ENCODE peak calls at places on chromosomes 11 and 22, in ten cellular contexts. B is transverse colon; L is testis; S is AG10803; H is AG04449; I is thoracic aorta; E is CD8-positive, alpha-beta T cell; F is astrocyte of the cerebellum; X is HL-60; Z is esophagus squamous epithelium. A is an unnamed sample.
A peak's percentile ranks its signal among the peaks of the same experiment; 100 is the strongest.

GRCh38 chr22:46606886-46607285 is 13.3 kb upstream of the GRAMD4 start:
- DNase-seq in L (no peak), H (no peak), S (no peak), F (no peak), B (no peak), E (no peak), X (no peak), I (no peak), Z (no peak), A (no peak)

GRCh38 chr22:36379593-36380361 is 8.0 kb downstream of the MYH9 start:
- DNase-seq in B (no peak), H (no peak), S (no peak), F (no peak), X (no peak), Z (no peak), E (no peak), I (no peak), L (no peak), A (no peak)

GRCh38 chr11:130765951-130766649 is 150.2 kb downstream of the SNX19 start:
- DNase-seq in Z (no peak), S (peak; percentile 52), B (no peak), L (no peak), E (no peak), F (no peak), I (no peak), H (no peak), X (no peak), A (no peak)

GRCh38 chr11:128691802-128692749 is 1.8 kb upstream of the FLI1 start:
- DNase-seq in I (no peak), F (no peak), B (no peak), S (no peak), E (no peak), X (no peak), H (no peak), L (no peak), Z (no peak), A (no peak)

GRCh38 chr11:46617451-46618314 is at the start of gene ATG13:
- DNase-seq in H (peak; percentile 23), L (peak; percentile 82), B (peak; percentile 87), F (peak; percentile 47), X (peak; percentile 68), E (peak; percentile 75), Z (peak; percentile 37), I (peak; percentile 34), S (peak; percentile 78), A (peak; percentile 63)

GRCh38 chr22:30984317-30984716 is 15.3 kb downstream of the TUG1 start:
- DNase-seq in B (no peak), I (no peak), H (no peak), X (no peak), L (no peak), E (no peak), Z (no peak), S (no peak), F (no peak), A (no peak)

GRCh38 chr11:8209208-8209807 is 40.5 kb upstream of the RIC3 start:
- DNase-seq in H (no peak), B (no peak), S (no peak), I (no peak), L (peak; percentile 59), X (no peak), Z (no peak), E (no peak), F (no peak), A (no peak)

GRCh38 chr11:46553746-46554204 is 40.0 kb downstream of the AMBRA1 start:
- DNase-seq in L (no peak), E (no peak), H (no peak), Z (no peak), X (no peak), S (no peak), F (no peak), I (no peak), B (no peak), A (peak; percentile 63)

GRCh38 chr11:128632151-128632791 is 44.9 kb upstream of the ETS1 start:
- DNase-seq in S (peak; percentile 68), X (no peak), L (peak; percentile 45), Z (no peak), I (no peak), H (no peak), F (peak; percentile 52), E (peak; percentile 29), B (peak; percentile 43), A (no peak)

GRCh38 chr22:37431811-37432707 is 4.8 kb upstream of the ELFN2 start:
- DNase-seq in X (no peak), F (peak; percentile 99), Z (no peak), S (peak; percentile 99), I (no peak), H (peak; percentile 97), E (no peak), B (no peak), L (no peak), A (peak; percentile 98)

GRCh38 chr22:19180740-19181410 is 2.3 kb upstream of the SLC25A1 start:
- DNase-seq in F (no peak), S (no peak), X (no peak), H (no peak), Z (no peak), I (no peak), L (no peak), B (no peak), E (no peak), A (no peak)

GRCh38 chr11:67060111-67060522 is 3.5 kb downstream of the RHOD start:
- DNase-seq in Z (no peak), L (no peak), E (no peak), H (no peak), I (no peak), B (no peak), F (no peak), S (no peak), X (no peak), A (no peak)

GRCh38 chr11:34223021-34223813 is 117.8 kb downstream of the NAT10 start:
- DNase-seq in H (peak; percentile 24), F (peak; percentile 65), E (no peak), S (peak; percentile 87), L (peak; percentile 66), Z (no peak), X (no peak), B (peak; percentile 68), I (peak; percentile 30), A (no peak)

GRCh38 chr11:34219862-34220490 is 114.5 kb downstream of the NAT10 start:
- DNase-seq in H (no peak), Z (no peak), E (no peak), L (no peak), F (no peak), X (no peak), I (no peak), B (no peak), S (no peak), A (no peak)

GRCh38 chr11:34224434-34224966 is 119.1 kb downstream of the NAT10 start:
- DNase-seq in X (no peak), H (no peak), L (no peak), Z (no peak), S (no peak), I (no peak), E (no peak), B (no peak), F (no peak), A (no peak)

GRCh38 chr11:34223907-34224306 is 118.5 kb downstream of the NAT10 start:
- DNase-seq in B (no peak), S (no peak), Z (no peak), H (no peak), X (no peak), I (no peak), E (no peak), L (no peak), F (no peak), A (no peak)

GRCh38 chr11:34222030-34222429 is 116.6 kb downstream of the NAT10 start:
- DNase-seq in Z (no peak), B (no peak), S (no peak), H (no peak), E (no peak), L (no peak), I (no peak), F (no peak), X (no peak), A (no peak)
- TF ChIP-seq CTCF in Z (no peak), B (no peak), S (no peak), H (no peak), E (no peak), L (no peak), I (no peak), F (no peak), X (no peak), A (no peak)

GRCh38 chr22:43776081-43776670 is 35.9 kb downstream of the EFCAB6 start:
- DNase-seq in Z (no peak), I (no peak), F (no peak), B (no peak), S (no peak), L (no peak), E (no peak), X (no peak), H (no peak), A (no peak)

GRCh38 chr22:43777204-43777671 is 34.9 kb downstream of the EFCAB6 start:
- DNase-seq in I (no peak), H (peak; percentile 38), L (no peak), S (peak; percentile 79), Z (no peak), X (no peak), E (no peak), B (no peak), F (no peak), A (peak; percentile 33)

DNA sequence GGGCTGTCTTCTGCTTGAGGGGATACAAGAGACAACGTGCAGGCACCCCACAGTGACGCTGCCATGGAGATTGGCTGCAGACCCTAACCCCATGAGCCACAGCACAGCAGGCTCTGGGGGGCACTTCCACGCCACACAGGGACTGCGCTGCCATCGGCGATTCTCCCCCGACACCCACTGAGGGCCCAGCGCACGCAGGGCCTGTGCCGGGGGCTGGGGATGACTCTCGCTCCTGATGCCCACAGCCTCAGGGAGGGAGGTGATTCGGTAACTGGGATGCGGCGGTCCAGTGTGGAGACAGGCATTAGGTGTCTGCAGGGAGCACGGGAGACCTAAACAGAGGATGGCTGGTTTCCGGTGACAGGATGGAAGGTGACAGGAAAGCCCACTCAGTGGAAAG is 37.8 kb downstream of the EFCAB6 start:
- DNase-seq in L (no peak), Z (no peak), I (no peak), F (no peak), H (no peak), B (no peak), S (no peak), E (no peak), X (no peak), A (no peak)
- H3K4me3 ChIP-seq in L (no peak overlapping the region), Z (no peak overlapping the region), I (no peak overlapping the region), F (no peak overlapping the region), H (no peak overlapping the region), B (no peak overlapping the region), S (no peak overlapping the region), E (no peak overlapping the region), X (no peak overlapping the region), A (no peak overlapping the region)

DNA sequence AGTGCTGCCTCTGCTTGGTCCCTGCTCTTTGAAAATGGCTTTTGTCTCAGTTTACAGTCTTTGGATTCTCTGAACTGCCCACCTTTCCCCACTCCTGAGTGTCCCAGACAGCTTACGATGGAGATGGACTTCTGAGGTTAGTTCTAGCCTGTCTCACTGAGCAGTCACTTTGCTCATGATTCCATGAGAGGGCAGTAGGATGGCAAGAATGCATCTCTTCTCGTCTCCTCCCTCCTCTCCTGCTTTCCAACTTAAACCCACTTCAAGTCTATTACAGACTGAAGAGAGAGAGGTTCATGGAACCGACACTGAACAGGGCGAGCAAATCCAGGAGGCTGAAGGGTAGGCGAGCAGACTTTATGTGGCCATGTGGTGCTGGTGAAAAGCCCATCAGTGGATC is 38.5 kb downstream of the CEP164 start:
- DNase-seq in Z (no peak), B (no peak), X (no peak), E (no peak), S (no peak), I (no peak), F (no peak), H (no peak), L (no peak), A (no peak)
- TF ChIP-seq CTCF in Z (no peak), B (no peak), X (no peak), E (no peak), S (peak; percentile 8), I (no peak), F (no peak), H (no peak), L (no peak), A (no peak)

GRCh38 chr11:45185228-45185729 is 38.8 kb downstream of the PRDM11 start:
- DNase-seq in S (no peak), H (no peak), B (no peak), E (no peak), X (no peak), F (no peak), I (no peak), L (no peak), Z (no peak), A (no peak)
- H3K4me3 ChIP-seq in S (no peak overlapping the region), H (no peak overlapping the region), B (no peak overlapping the region), E (no peak overlapping the region), X (no peak overlapping the region), F (no peak overlapping the region), I (no peak overlapping the region), L (no peak overlapping the region), Z (no peak overlapping the region), A (no peak overlapping the region)

A was measured in epithelial cell of proximal tubule.